ENCODE peak calls at places on chromosomes 7 and 10, in five cellular contexts. P is GM20000, U is A549, A is osteoblast, R is Calu3. O is an unnamed sample.

GRCh38 chr7:81956520-81956919 is 186.7 kb upstream of the HGF start:
- DNase-seq in P (peak), U (peak), A (no peak), R (peak), O (peak)

GRCh38 chr7:36393826-36394225 is 4.2 kb downstream of the ANLN start:
- DNase-seq in P (no peak), U (no peak), A (no peak), R (peak), O (no peak)

GRCh38 chr7:134778941-134779740 is at the start of gene CALD1:
- DNase-seq in P (no peak), U (peak), A (peak), R (peak), O (peak)

GRCh38 chr10:125136087-125136486 is 24.3 kb downstream of the CTBP2 start:
- DNase-seq in P (no peak), U (no peak), A (no peak), R (no peak), O (no peak)

GRCh38 chr10:24645784-24646183 is 77.9 kb downstream of the ARHGAP21 start:
- DNase-seq in P (no peak), U (no peak), A (no peak), R (no peak), O (peak)

GRCh38 chr7:71454981-71455380 is 323.0 kb downstream of the GALNT17 start:
- DNase-seq in P (no peak), U (no peak), A (no peak), R (no peak), O (no peak)

GRCh38 chr7:12524794-12525386 is 45.6 kb upstream of the SCIN start:
- DNase-seq in P (peak), U (peak), A (peak), R (no peak), O (peak)

GRCh38 chr7:17302575-17303142 is 4.2 kb downstream of the AHR start:
- DNase-seq in P (peak), U (no peak), A (no peak), R (no peak), O (peak)

GRCh38 chr10:94123253-94123995 is 129.7 kb downstream of the PLCE1 start:
- DNase-seq in P (no peak), U (peak), A (peak), R (peak), O (peak)

GRCh38 chr10:35387768-35388167 is 51.5 kb downstream of the CCNY start:
- DNase-seq in P (no peak), U (no peak), A (no peak), R (peak), O (peak)

GRCh38 chr10:93687737-93688136 is 14.7 kb downstream of the FRA10AC1 start:
- DNase-seq in P (no peak), U (no peak), A (no peak), R (no peak), O (no peak)

GRCh38 chr10:13614530-13615332 is 28.0 kb downstream of the PRPF18 start:
- DNase-seq in P (no peak), U (no peak), A (peak), R (no peak), O (peak)

GRCh38 chr10:132395704-132396494 is 1.1 kb upstream of the PWWP2B start:
- DNase-seq in P (no peak), U (no peak), A (peak), R (no peak), O (no peak)

GRCh38 chr10:1050145-1050544 is 1.2 kb upstream of the IDI1 start:
- DNase-seq in P (no peak), U (no peak), A (no peak), R (no peak), O (no peak)

GRCh38 chr7:27994639-27995038 is 186.0 kb downstream of the JAZF1 start:
- DNase-seq in P (no peak), U (no peak), A (peak), R (peak), O (peak)

GRCh38 chr7:11950281-11950680 is 118.3 kb upstream of the THSD7A start:
- DNase-seq in P (no peak), U (no peak), A (no peak), R (no peak), O (no peak)

GRCh38 chr7:97639036-97639435 is 92.8 kb upstream of the TAC1 start:
- DNase-seq in P (no peak), U (no peak), A (no peak), R (no peak), O (no peak)

GRCh38 chr10:11713186-11713743 is 28.9 kb upstream of the ECHDC3 start:
- DNase-seq in P (no peak), U (no peak), A (no peak), R (no peak), O (no peak)

GRCh38 chr7:49927581-49927980 is 154.1 kb downstream of the VWC2 start:
- DNase-seq in P (no peak), U (no peak), A (no peak), R (no peak), O (no peak)

GRCh38 chr7:26616235-26616634 is 248.2 kb downstream of the SKAP2 start:
- DNase-seq in P (no peak), U (no peak), A (no peak), R (no peak), O (no peak)

GRCh38 chr7:28988818-28989595 is 30.9 kb upstream of the TRIL start:
- DNase-seq in P (no peak), U (no peak), A (peak), R (no peak), O (peak)

GRCh38 chr10:90905925-90906324 is 15.0 kb downstream of the ANKRD1 start:
- DNase-seq in P (no peak), U (no peak), A (no peak), R (no peak), O (no peak)

GRCh38 chr10:127016331-127016730 is 111.1 kb downstream of the DOCK1 start:
- DNase-seq in P (no peak), U (no peak), A (no peak), R (no peak), O (no peak)

GRCh38 chr7:155533827-155534690 is 12.3 kb downstream of the CNPY1 start:
- DNase-seq in P (peak), U (peak), A (peak), R (peak), O (no peak)

GRCh38 chr10:983951-984705 is 4.1 kb upstream of the GTPBP4 start:
- DNase-seq in P (no peak), U (no peak), A (no peak), R (peak), O (no peak)

GRCh38 chr7:35825984-35826383 is 25.1 kb downstream of the SEPTIN7 start:
- DNase-seq in P (no peak), U (no peak), A (no peak), R (no peak), O (no peak)

GRCh38 chr10:86757110-86757790 is 831 bp downstream of the BMPR1A start:
- DNase-seq in P (no peak), U (peak), A (peak), R (peak), O (peak)

GRCh38 chr10:113301342-113301984 is 251.4 kb upstream of the HABP2 start:
- DNase-seq in P (no peak), U (no peak), A (no peak), R (no peak), O (no peak)
- TF ChIP-seq CTCF in P (no peak), U (no peak), A (no peak), R (no peak), O (peak)

DNA sequence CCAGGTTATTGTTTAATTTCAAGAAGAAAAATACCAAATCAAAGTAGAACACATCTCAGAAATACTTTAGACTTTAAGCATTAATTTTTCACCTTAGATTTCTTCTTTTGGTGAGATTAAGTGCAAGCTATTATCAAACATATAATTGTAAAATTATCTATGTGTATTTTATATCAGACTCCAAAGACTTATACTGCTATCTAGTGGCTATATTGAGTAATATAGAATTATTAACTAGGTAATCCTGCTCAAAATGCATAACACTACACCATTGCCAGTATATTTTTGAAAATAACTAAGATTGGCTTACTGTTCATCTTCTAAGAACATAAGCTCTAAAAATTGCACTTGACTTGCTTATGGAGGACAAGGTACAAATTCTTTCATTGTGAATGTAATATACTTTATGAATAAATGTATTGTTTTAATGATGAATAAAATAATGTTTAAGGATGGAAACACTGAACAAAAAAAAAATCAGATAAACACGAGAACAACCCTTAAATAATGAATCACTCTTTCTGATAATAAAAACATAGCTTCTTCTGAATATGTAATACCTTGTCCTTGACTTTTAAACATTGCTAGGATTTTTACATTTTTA is 86.7 kb upstream of the GNAI1 start:
- DNase-seq in P (no peak), U (peak), A (no peak), R (no peak), O (peak)
- TF ChIP-seq CTCF in P (no peak), U (peak), A (peak), R (no peak), O (peak)

GRCh38 chr10:99234067-99234738 is 1.4 kb downstream of the HPSE2 start:
- DNase-seq in P (peak), U (no peak), A (peak), R (peak), O (no peak)
- TF ChIP-seq CTCF in P (no peak), U (no peak), A (no peak), R (no peak), O (no peak)

GRCh38 chr10:71031601-71032000 is 143.2 kb upstream of the PCBD1 start:
- DNase-seq in P (no peak), U (no peak), A (no peak), R (no peak), O (no peak)

GRCh38 chr10:71035511-71036278 is 147.3 kb upstream of the PCBD1 start:
- DNase-seq in P (no peak), U (no peak), A (no peak), R (no peak), O (no peak)

GRCh38 chr10:71032887-71033286 is 144.5 kb upstream of the PCBD1 start:
- DNase-seq in P (no peak), U (no peak), A (no peak), R (no peak), O (no peak)

GRCh38 chr10:71036279-71036535 is 147.8 kb upstream of the PCBD1 start:
- DNase-seq in P (no peak), U (no peak), A (no peak), R (no peak), O (no peak)

DNA sequence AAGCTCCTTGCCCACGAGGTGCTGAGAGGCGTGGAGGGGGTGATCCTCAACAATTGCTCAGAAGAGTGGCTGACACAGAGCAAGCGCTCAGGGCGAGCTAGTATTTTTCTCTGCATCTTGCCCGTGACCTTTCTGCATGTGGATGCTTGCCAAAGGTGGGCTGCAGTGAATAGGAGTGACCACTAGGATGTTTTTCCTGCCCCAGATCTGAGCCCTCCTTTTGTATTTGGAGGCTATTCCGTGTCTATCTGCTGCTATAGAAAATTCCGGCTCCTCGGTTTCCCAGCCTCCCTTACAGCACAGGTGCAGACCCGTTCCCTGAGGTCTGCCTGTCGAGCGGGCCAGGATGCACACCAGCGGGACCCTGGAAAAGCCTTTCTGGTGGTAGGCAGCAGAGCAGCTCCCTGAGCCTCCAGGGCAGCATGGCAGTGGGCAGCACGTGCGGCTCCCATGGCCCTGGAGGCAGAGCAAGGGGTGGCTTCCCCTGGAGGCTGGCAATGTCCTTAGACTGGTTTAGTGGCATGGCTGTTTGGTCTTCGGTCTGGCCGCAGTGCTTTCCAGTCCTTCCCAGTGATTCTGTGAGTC is 145.1 kb upstream of the PCBD1 start:
- DNase-seq in P (no peak), U (no peak), A (no peak), R (no peak), O (no peak)
- TF ChIP-seq CTCF in P (no peak), U (no peak), A (no peak), R (no peak), O (peak)

GRCh38 chr7:37433166-37433565 is 15.5 kb downstream of the ELMO1 start:
- DNase-seq in P (no peak), U (no peak), A (no peak), R (no peak), O (no peak)
- TF ChIP-seq CTCF in P (no peak), U (peak), A (no peak), R (no peak), O (no peak)

GRCh38 chr10:60099998-60100747 is 193.8 kb upstream of the CCDC6 start:
- DNase-seq in P (peak), U (peak), A (peak), R (peak), O (peak)
- TF ChIP-seq CTCF in P (peak), U (peak), A (peak), R (peak), O (peak)

GRCh38 chr7:137445998-137446397 is 102.5 kb upstream of the PTN start:
- DNase-seq in P (no peak), U (no peak), A (no peak), R (no peak), O (no peak)
- TF ChIP-seq CTCF in P (no peak), U (no peak), A (no peak), R (no peak), O (no peak)

O was measured in HFFc6.